ENCODE peak calls at places on chromosome 10, in nine cellular contexts. J is left kidney; K is H7; D is endothelial cell; Y is activated naive CD8-positive, alpha-beta T cell treated with anti-CD3 and anti-CD28 coated beads for 36 hours; G is CD8-positive, alpha-beta T cell; E is KBM-7; R is NCI-H345; I is HTR-8/SVneo. B is an unnamed sample.

GRCh38 chr10:95290801-95291633 is at the start of gene PDLIM1:
- DNase-seq in J (peak; percentile 85), K (peak; percentile 95), D (peak; percentile 57), Y (peak; percentile 41), G (peak; percentile 17), E (peak; percentile 61), R (peak; percentile 63), I (peak; percentile 59), B (no peak)

GRCh38 chr10:118374404-118374803 is 32.3 kb upstream of the FAM204A start:
- DNase-seq in J (no peak), K (no peak), D (no peak), Y (no peak), G (no peak), E (no peak), R (no peak), I (no peak), B (no peak)

GRCh38 chr10:46282460-46283216 is 4.2 kb upstream of the ANTXRL start:
- DNase-seq in J (peak; percentile 92), K (peak; percentile 88), D (peak; percentile 40), Y (peak; percentile 71), G (peak; percentile 67), E (peak; percentile 60), R (no peak), I (peak; percentile 44), B (no peak)

GRCh38 chr10:6721964-6722615 is 142.0 kb upstream of the PRKCQ start:
- DNase-seq in J (peak; percentile 16), K (no peak), D (no peak), Y (no peak), G (no peak), E (no peak), R (no peak), I (peak; percentile 66), B (no peak)

GRCh38 chr10:61486738-61487396 is 33.7 kb upstream of the TMEM26 start:
- DNase-seq in J (no peak), K (no peak), D (no peak), Y (no peak), G (no peak), E (peak; percentile 17), R (no peak), I (no peak), B (no peak)

GRCh38 chr10:29712108-29712507 is 77.3 kb upstream of the SVIL start:
- DNase-seq in J (peak; percentile 87), K (peak; percentile 68), D (no peak), Y (no peak), G (no peak), E (no peak), R (peak; percentile 92), I (no peak), B (no peak)

GRCh38 chr10:24483701-24484100 is 240.0 kb downstream of the ARHGAP21 start:
- DNase-seq in J (no peak), K (peak; percentile 35), D (no peak), Y (no peak), G (no peak), E (no peak), R (no peak), I (peak; percentile 83), B (no peak)

GRCh38 chr10:43415544-43415943 is 6.6 kb upstream of the HNRNPF start:
- DNase-seq in J (no peak), K (no peak), D (no peak), Y (no peak), G (no peak), E (no peak), R (no peak), I (no peak), B (no peak)

GRCh38 chr10:72274730-72275350 is 1.1 kb downstream of the DDIT4 start:
- DNase-seq in J (peak; percentile 82), K (peak; percentile 86), D (peak; percentile 67), Y (peak; percentile 76), G (peak; percentile 75), E (peak; percentile 81), R (peak; percentile 57), I (no peak), B (no peak)

GRCh38 chr10:117964528-117964927 is 82.2 kb downstream of the RAB11FIP2 start:
- DNase-seq in J (no peak), K (no peak), D (no peak), Y (no peak), G (no peak), E (no peak), R (no peak), I (no peak), B (no peak)

GRCh38 chr10:3355536-3355935 is 183.0 kb upstream of the PITRM1 start:
- DNase-seq in J (no peak), K (no peak), D (no peak), Y (no peak), G (no peak), E (no peak), R (no peak), I (no peak), B (no peak)

GRCh38 chr10:86034710-86035109 is 331.9 kb downstream of the GRID1 start:
- DNase-seq in J (no peak), K (no peak), D (no peak), Y (no peak), G (no peak), E (no peak), R (no peak), I (no peak), B (no peak)

B was measured in NCI-H446 treated with DMSO at 0.1 percent for 48 hours.